ENCODE peak calls at places on chromosome 3, in nine cellular contexts. A is neuronal stem cell; V is fibroblast of lung; L is CD4-positive, CD25-positive, alpha-beta regulatory T cell; I is endodermal cell; E is CD8-positive, alpha-beta T cell; W is sigmoid colon; S is cardiac muscle cell; J is HepG2. Y is an unnamed sample.

GRCh38 chr3:179666030-179666429 is 13.2 kb downstream of the USP13 start:
- DNase-seq in A (no peak), V (no peak), L (no peak), I (peak; percentile 23), E (no peak), W (no peak), S (no peak), J (no peak), Y (no peak)

GRCh38 chr3:183185696-183186095 is 23.2 kb upstream of the LAMP3 start:
- DNase-seq in A (no peak), V (peak; percentile 88), L (no peak), I (no peak), E (no peak), W (no peak), S (no peak), J (no peak), Y (peak; percentile 42)

GRCh38 chr3:118029049-118029448 is 1005.6 kb downstream of the IGSF11 start:
- DNase-seq in A (no peak), V (no peak), L (no peak), I (no peak), E (no peak), W (no peak), S (no peak), J (no peak), Y (no peak)

GRCh38 chr3:98596902-98597500 is 3.6 kb upstream of the CPOX start:
- DNase-seq in A (no peak), V (peak; percentile 48), L (peak; percentile 37), I (no peak), E (peak; percentile 17), W (no peak), S (peak; percentile 22), J (peak; percentile 28), Y (no peak)

GRCh38 chr3:122794483-122794778 is 438 bp upstream of the SLC49A4 start:
- DNase-seq in A (no peak), V (peak; percentile 69), L (no peak), I (no peak), E (no peak), W (no peak), S (no peak), J (no peak), Y (no peak)

GRCh38 chr3:9172851-9173320 is 76.6 kb downstream of the SRGAP3 start:
- DNase-seq in A (no peak), V (no peak), L (no peak), I (no peak), E (no peak), W (no peak), S (no peak), J (peak; percentile 57), Y (no peak)

GRCh38 chr3:190773948-190774347 is 88.5 kb downstream of the GMNC start:
- DNase-seq in A (no peak), V (no peak), L (no peak), I (no peak), E (no peak), W (no peak), S (no peak), J (no peak), Y (no peak)

GRCh38 chr3:57952208-57952631 is 56.0 kb upstream of the FLNB start:
- DNase-seq in A (no peak), V (peak; percentile 94), L (no peak), I (peak; percentile 88), E (no peak), W (peak; percentile 95), S (peak; percentile 78), J (peak; percentile 49), Y (no peak)

GRCh38 chr3:194885766-194886165 is 200.1 kb downstream of the FAM43A start:
- DNase-seq in A (no peak), V (no peak), L (no peak), I (peak; percentile 5), E (no peak), W (no peak), S (no peak), J (no peak), Y (no peak)

GRCh38 chr3:183489455-183490210 is 61.2 kb upstream of the MCF2L2 start:
- DNase-seq in A (no peak), V (peak; percentile 21), L (no peak), I (no peak), E (no peak), W (no peak), S (no peak), J (no peak), Y (no peak)

GRCh38 chr3:126081618-126082333 is 2.1 kb downstream of the SLC41A3 start:
- DNase-seq in A (no peak), V (peak; percentile 43), L (no peak), I (peak; percentile 55), E (no peak), W (no peak), S (no peak), J (peak; percentile 29), Y (peak; percentile 55)

GRCh38 chr3:12816521-12817340 is 20.3 kb downstream of the CAND2 start:
- DNase-seq in A (no peak), V (no peak), L (no peak), I (no peak), E (no peak), W (no peak), S (no peak), J (no peak), Y (no peak)

GRCh38 chr3:107993771-107994170 is 97.1 kb downstream of the CD47 start:
- DNase-seq in A (no peak), V (no peak), L (no peak), I (no peak), E (no peak), W (no peak), S (no peak), J (no peak), Y (no peak)

GRCh38 chr3:173221010-173221409 is 80.0 kb upstream of the SPATA16 start:
- DNase-seq in A (no peak), V (peak; percentile 2), L (no peak), I (peak; percentile 58), E (no peak), W (no peak), S (no peak), J (peak; percentile 5), Y (no peak)

GRCh38 chr3:42080452-42080872 is 10.7 kb upstream of the TRAK1 start:
- DNase-seq in A (no peak), V (peak; percentile 72), L (no peak), I (peak; percentile 70), E (no peak), W (peak; percentile 85), S (no peak), J (peak; percentile 83), Y (peak; percentile 54)

GRCh38 chr3:37785718-37786117 is 76.0 kb upstream of the CTDSPL start:
- DNase-seq in A (no peak), V (no peak), L (no peak), I (no peak), E (no peak), W (no peak), S (no peak), J (no peak), Y (no peak)

GRCh38 chr3:120767106-120767505 is 24.6 kb downstream of the GTF2E1 start:
- DNase-seq in A (no peak), V (peak; percentile 36), L (no peak), I (no peak), E (no peak), W (no peak), S (no peak), J (no peak), Y (no peak)

GRCh38 chr3:120764206-120764605 is 21.7 kb downstream of the GTF2E1 start:
- DNase-seq in A (no peak), V (no peak), L (no peak), I (no peak), E (no peak), W (no peak), S (peak; percentile 29), J (no peak), Y (no peak)

GRCh38 chr3:120763601-120764000 is 21.1 kb downstream of the GTF2E1 start:
- DNase-seq in A (no peak), V (no peak), L (no peak), I (no peak), E (no peak), W (no peak), S (no peak), J (no peak), Y (no peak)

GRCh38 chr3:120766576-120766975 is 24.0 kb downstream of the GTF2E1 start:
- DNase-seq in A (no peak), V (no peak), L (no peak), I (no peak), E (no peak), W (no peak), S (no peak), J (no peak), Y (no peak)

GRCh38 chr3:120765830-120766511 is 23.4 kb downstream of the GTF2E1 start:
- DNase-seq in A (no peak), V (no peak), L (no peak), I (no peak), E (no peak), W (no peak), S (no peak), J (peak; percentile 10), Y (no peak)
- H3K4me1 ChIP-seq in A (no peaks in the 10 kb centered on the region), V (no peaks in the 10 kb centered on the region), L (no peaks in the 10 kb centered on the region), I (no peaks in the 10 kb centered on the region), E (peaks cover 7% of the 10 kb centered on the region), W (peaks cover 25% of the 10 kb centered on the region), S (peaks cover 19% of the 10 kb centered on the region), J (peaks cover 20% of the 10 kb centered on the region), Y (peaks cover 13% of the 10 kb centered on the region)

GRCh38 chr3:184691397-184692131 is 20.3 kb downstream of the MAGEF1 start:
- DNase-seq in A (no peak), V (peak; percentile 51), L (no peak), I (no peak), E (no peak), W (peak; percentile 75), S (no peak), J (no peak), Y (no peak)
- H3K4me3 ChIP-seq in A (no peak overlapping the region), V (no peak overlapping the region), L (no peak overlapping the region), I (no peak overlapping the region), E (no peak overlapping the region), W (peak overlapping the region; percentile 21), S (no peak overlapping the region), J (no peak overlapping the region), Y (no peak overlapping the region)

DNA sequence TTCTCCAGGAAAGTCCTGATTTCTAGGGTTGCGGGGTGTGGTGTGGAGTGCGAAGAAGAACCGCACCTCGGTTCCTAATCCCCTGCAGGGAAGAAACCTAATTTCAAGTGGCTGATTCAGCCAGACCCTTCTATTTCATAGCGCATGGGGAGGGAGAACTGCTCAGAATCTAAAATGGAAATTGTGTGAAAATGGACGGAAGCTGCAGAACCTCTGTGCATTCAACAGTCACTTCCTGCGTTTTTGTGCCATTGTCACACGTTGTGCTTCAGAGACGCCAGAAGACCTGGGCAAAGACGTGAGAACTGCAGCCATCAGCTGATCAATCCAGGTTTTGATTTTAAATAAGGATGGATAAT is 1.2 kb downstream of the SIDT1 start:
- DNase-seq in A (no peak), V (no peak), L (peak; percentile 62), I (no peak), E (peak; percentile 39), W (no peak), S (no peak), J (no peak), Y (no peak)
- H3K27ac ChIP-seq in A (no peak overlapping the region), V (no peak overlapping the region), L (peak overlapping the region; percentile 89), I (no peak overlapping the region), E (peak overlapping the region; percentile 87), W (no peak overlapping the region), S (no peak overlapping the region), J (no peak overlapping the region), Y (no peak overlapping the region)

DNA sequence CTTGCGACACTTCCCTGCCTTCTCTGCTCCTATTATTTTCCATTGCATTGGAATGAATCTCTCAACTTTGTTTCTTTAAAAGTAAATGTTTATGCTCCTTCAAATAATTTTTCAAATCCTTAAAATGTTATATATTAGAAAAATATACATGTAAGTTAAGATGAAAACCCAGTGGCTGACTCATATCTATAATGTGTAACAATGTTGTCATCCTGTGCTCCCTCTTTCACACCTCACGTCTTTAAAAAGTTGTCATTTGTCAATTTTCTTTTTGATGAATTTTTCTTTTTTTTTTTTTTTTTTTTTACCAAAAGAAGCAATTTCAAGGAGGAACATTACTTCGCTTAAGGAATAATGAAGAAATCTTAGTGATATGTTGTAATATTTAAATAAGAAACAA is 3.7 kb downstream of the RBMS3 start:
- DNase-seq in A (no peak), V (peak; percentile 40), L (no peak), I (no peak), E (no peak), W (no peak), S (no peak), J (no peak), Y (no peak)
- H3K4me1 ChIP-seq in A (peaks cover 18% of the 10 kb centered on the region), V (peaks cover 6% of the 10 kb centered on the region), L (peaks cover 8% of the 10 kb centered on the region), I (peaks cover 3% of the 10 kb centered on the region), E (peaks cover 10% of the 10 kb centered on the region), W (peaks cover 25% of the 10 kb centered on the region), S (peaks cover 15% of the 10 kb centered on the region), J (no peaks in the 10 kb centered on the region), Y (peaks cover 8% of the 10 kb centered on the region)

Y was measured in body of pancreas.